ENCODE peak calls at places on chromosomes 7 and 10, in eight cellular contexts. One of them, this sample, is unnamed. For H3K9me3, the result is how much of the 10 kb centered on the place peaks cover.

GRCh38 chr7:46129831-46130230 is 208.8 kb upstream of the IGFBP3 start:
- DNase-seq in ovary: no peak
- DNase-seq in IMR-90: no peak
- DNase-seq in lung: no peak
- DNase-seq in osteoblast: no peak
- DNase-seq in A549: no peak
- DNase-seq in adrenal gland: no peak
- DNase-seq in aorta: no peak
- DNase-seq in this sample: no peak

GRCh38 chr7:73937014-73937413 is 76.1 kb downstream of the TMEM270 start:
- DNase-seq in ovary: no peak
- DNase-seq in IMR-90: peak
- DNase-seq in lung: no peak
- DNase-seq in osteoblast: no peak
- DNase-seq in A549: no peak
- DNase-seq in adrenal gland: no peak
- DNase-seq in aorta: no peak
- DNase-seq in this sample: no peak

GRCh38 chr10:113806503-113806902 is 47.4 kb downstream of the DCLRE1A start:
- DNase-seq in ovary: no peak
- DNase-seq in IMR-90: no peak
- DNase-seq in lung: no peak
- DNase-seq in osteoblast: no peak
- DNase-seq in A549: no peak
- DNase-seq in adrenal gland: no peak
- DNase-seq in aorta: no peak
- DNase-seq in this sample: no peak

GRCh38 chr7:3712841-3713240 is 411.8 kb downstream of the SDK1 start:
- DNase-seq in ovary: no peak
- DNase-seq in IMR-90: no peak
- DNase-seq in lung: no peak
- DNase-seq in osteoblast: no peak
- DNase-seq in A549: no peak
- DNase-seq in adrenal gland: no peak
- DNase-seq in aorta: no peak
- DNase-seq in this sample: no peak

GRCh38 chr10:89830623-89831022 is 129.2 kb downstream of the KIF20B start:
- DNase-seq in ovary: no peak
- DNase-seq in IMR-90: no peak
- DNase-seq in lung: no peak
- DNase-seq in osteoblast: no peak
- DNase-seq in A549: no peak
- DNase-seq in adrenal gland: no peak
- DNase-seq in aorta: no peak
- DNase-seq in this sample: no peak

GRCh38 chr10:69861251-69862240 is 59.8 kb downstream of the COL13A1 start:
- DNase-seq in ovary: no peak
- DNase-seq in IMR-90: peak
- DNase-seq in lung: no peak
- DNase-seq in osteoblast: no peak
- DNase-seq in A549: peak
- DNase-seq in adrenal gland: no peak
- DNase-seq in aorta: no peak
- DNase-seq in this sample: no peak

GRCh38 chr10:67098460-67098859 is 172.6 kb downstream of the LRRTM3 start:
- DNase-seq in ovary: no peak
- DNase-seq in IMR-90: no peak
- DNase-seq in lung: no peak
- DNase-seq in osteoblast: no peak
- DNase-seq in A549: no peak
- DNase-seq in adrenal gland: no peak
- DNase-seq in aorta: no peak
- DNase-seq in this sample: no peak

GRCh38 chr7:29539471-29539870 is 24.2 kb upstream of the PRR15 start:
- DNase-seq in ovary: no peak
- DNase-seq in IMR-90: no peak
- DNase-seq in lung: no peak
- DNase-seq in osteoblast: no peak
- DNase-seq in A549: no peak
- DNase-seq in adrenal gland: no peak
- DNase-seq in aorta: no peak
- DNase-seq in this sample: no peak

GRCh38 chr7:8590791-8591190 is 157.4 kb downstream of the NXPH1 start:
- DNase-seq in ovary: no peak
- DNase-seq in IMR-90: no peak
- DNase-seq in lung: no peak
- DNase-seq in osteoblast: no peak
- DNase-seq in A549: no peak
- DNase-seq in adrenal gland: no peak
- DNase-seq in aorta: no peak
- DNase-seq in this sample: no peak

GRCh38 chr7:28362812-28363211 is 49.5 kb upstream of the CREB5 start:
- DNase-seq in ovary: no peak
- DNase-seq in IMR-90: no peak
- DNase-seq in lung: no peak
- DNase-seq in osteoblast: no peak
- DNase-seq in A549: no peak
- DNase-seq in adrenal gland: no peak
- DNase-seq in aorta: no peak
- DNase-seq in this sample: no peak

GRCh38 chr10:21159669-21160068 is 262.6 kb upstream of the NEBL start:
- DNase-seq in ovary: no peak
- DNase-seq in IMR-90: no peak
- DNase-seq in lung: no peak
- DNase-seq in osteoblast: no peak
- DNase-seq in A549: no peak
- DNase-seq in adrenal gland: no peak
- DNase-seq in aorta: no peak
- DNase-seq in this sample: no peak

DNA sequence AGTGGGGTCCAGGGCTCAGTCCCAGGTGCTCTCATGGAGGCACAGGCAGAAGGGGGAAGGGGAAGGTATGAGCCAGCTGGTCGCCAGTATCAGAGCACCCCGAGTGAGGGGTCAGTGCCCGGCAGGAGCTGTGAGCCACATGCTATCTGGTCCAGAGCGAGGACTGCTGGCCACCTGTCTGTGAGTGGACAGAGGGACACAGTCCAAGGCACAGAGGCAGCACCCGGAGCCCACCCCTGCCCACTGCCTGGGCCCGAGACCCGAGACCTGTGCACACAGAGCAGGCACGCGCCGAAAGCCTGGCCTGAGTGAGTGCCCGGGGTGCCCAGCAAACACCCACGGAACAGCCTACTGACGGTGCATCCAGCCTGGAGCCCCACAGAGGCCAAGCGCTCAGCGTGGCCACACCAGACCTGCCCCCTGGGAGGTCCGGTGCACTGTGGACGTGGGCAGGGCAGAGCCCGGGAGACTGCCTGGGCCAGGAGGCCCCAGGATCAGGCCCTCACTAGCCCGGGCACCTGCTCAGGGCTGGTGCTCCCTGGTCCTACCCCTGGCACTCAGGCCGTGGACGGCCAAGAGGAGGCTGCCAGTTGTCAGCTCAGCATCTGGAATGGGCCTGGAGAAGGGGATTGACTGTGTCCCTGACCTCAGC is 29.4 kb downstream of the ADGRA1 start:
- DNase-seq in ovary: no peak
- DNase-seq in IMR-90: no peak
- DNase-seq in lung: no peak
- DNase-seq in osteoblast: no peak
- DNase-seq in A549: no peak
- DNase-seq in adrenal gland: no peak
- DNase-seq in aorta: no peak
- DNase-seq in this sample: no peak
- H3K9me3 ChIP-seq in ovary: under half
- H3K9me3 ChIP-seq in IMR-90: under half
- H3K9me3 ChIP-seq in lung: under half
- H3K9me3 ChIP-seq in osteoblast: under half
- H3K9me3 ChIP-seq in A549: under half
- H3K9me3 ChIP-seq in adrenal gland: under half
- H3K9me3 ChIP-seq in aorta: under half
- H3K9me3 ChIP-seq in this sample: under half

DNA sequence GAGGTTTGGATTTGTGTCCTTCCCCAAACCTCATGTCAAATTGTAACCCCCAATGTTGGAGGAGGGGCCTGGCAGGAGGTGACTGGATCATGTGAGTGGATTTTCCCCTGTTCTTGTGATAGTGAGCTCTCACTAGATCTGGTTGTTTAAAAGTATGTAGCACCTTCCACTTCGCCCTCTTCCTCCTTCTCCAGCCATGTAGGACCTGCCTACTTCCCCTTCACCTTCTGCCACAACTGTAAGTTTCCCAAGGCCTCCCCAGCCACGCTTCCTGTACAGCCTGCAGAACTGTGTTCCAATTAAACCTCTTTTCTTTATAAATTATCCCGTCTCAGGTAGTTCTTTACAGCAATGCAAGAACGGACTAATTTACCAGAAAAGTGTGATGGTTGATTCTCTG is 113.8 kb downstream of the FAM107B start:
- DNase-seq in ovary: no peak
- DNase-seq in IMR-90: no peak
- DNase-seq in lung: no peak
- DNase-seq in osteoblast: no peak
- DNase-seq in A549: no peak
- DNase-seq in adrenal gland: no peak
- DNase-seq in aorta: no peak
- DNase-seq in this sample: no peak
- H3K9me3 ChIP-seq in ovary: under half
- H3K9me3 ChIP-seq in IMR-90: under half
- H3K9me3 ChIP-seq in lung: under half
- H3K9me3 ChIP-seq in osteoblast: under half
- H3K9me3 ChIP-seq in A549: under half
- H3K9me3 ChIP-seq in adrenal gland: under half
- H3K9me3 ChIP-seq in aorta: under half
- H3K9me3 ChIP-seq in this sample: under half

GRCh38 chr7:25860206-25860881 is 291.7 kb upstream of the NFE2L3 start:
- DNase-seq in ovary: no peak
- DNase-seq in IMR-90: peak
- DNase-seq in lung: no peak
- DNase-seq in osteoblast: no peak
- DNase-seq in A549: no peak
- DNase-seq in adrenal gland: no peak
- DNase-seq in aorta: no peak
- DNase-seq in this sample: no peak

GRCh38 chr7:25860882-25861228 is 291.1 kb upstream of the NFE2L3 start:
- DNase-seq in ovary: no peak
- DNase-seq in IMR-90: no peak
- DNase-seq in lung: no peak
- DNase-seq in osteoblast: no peak
- DNase-seq in A549: no peak
- DNase-seq in adrenal gland: no peak
- DNase-seq in aorta: no peak
- DNase-seq in this sample: no peak

GRCh38 chr7:25858562-25859411 is 293.2 kb upstream of the NFE2L3 start:
- DNase-seq in ovary: no peak
- DNase-seq in IMR-90: no peak
- DNase-seq in lung: no peak
- DNase-seq in osteoblast: no peak
- DNase-seq in A549: no peak
- DNase-seq in adrenal gland: no peak
- DNase-seq in aorta: no peak
- DNase-seq in this sample: no peak

GRCh38 chr7:25859412-25859704 is 292.6 kb upstream of the NFE2L3 start:
- DNase-seq in ovary: no peak
- DNase-seq in IMR-90: no peak
- DNase-seq in lung: no peak
- DNase-seq in osteoblast: no peak
- DNase-seq in A549: no peak
- DNase-seq in adrenal gland: no peak
- DNase-seq in aorta: no peak
- DNase-seq in this sample: no peak

GRCh38 chr7:25859732-25860131 is 292.3 kb upstream of the NFE2L3 start:
- DNase-seq in ovary: no peak
- DNase-seq in IMR-90: no peak
- DNase-seq in lung: no peak
- DNase-seq in osteoblast: no peak
- DNase-seq in A549: no peak
- DNase-seq in adrenal gland: no peak
- DNase-seq in aorta: no peak
- DNase-seq in this sample: no peak
- H3K9me3 ChIP-seq in ovary: under half
- H3K9me3 ChIP-seq in IMR-90: under half
- H3K9me3 ChIP-seq in lung: under half
- H3K9me3 ChIP-seq in osteoblast: under half
- H3K9me3 ChIP-seq in A549: under half
- H3K9me3 ChIP-seq in adrenal gland: under half
- H3K9me3 ChIP-seq in aorta: under half
- H3K9me3 ChIP-seq in this sample: under half

DNA sequence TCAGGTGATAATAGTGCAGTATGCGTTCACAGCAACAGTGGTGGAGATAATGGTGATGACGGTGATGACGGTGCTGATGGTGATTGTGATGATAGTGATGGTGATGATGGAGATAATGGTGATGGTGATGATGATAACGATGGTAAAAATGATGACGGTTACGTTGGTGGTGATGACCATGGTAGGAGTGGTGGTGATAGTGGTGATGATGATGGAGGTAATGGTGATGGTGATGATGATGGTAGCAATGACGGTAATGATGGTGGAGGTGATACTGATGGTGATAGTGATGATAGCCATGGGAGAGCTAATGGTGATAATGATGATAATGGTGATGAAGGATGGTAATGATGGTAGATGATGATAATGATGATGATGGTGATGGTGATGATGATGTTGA is 45.0 kb downstream of the FAM20C start:
- DNase-seq in ovary: no peak
- DNase-seq in IMR-90: no peak
- DNase-seq in lung: no peak
- DNase-seq in osteoblast: no peak
- DNase-seq in A549: no peak
- DNase-seq in adrenal gland: no peak
- DNase-seq in aorta: no peak
- DNase-seq in this sample: no peak
- H3K9me3 ChIP-seq in ovary: under half
- H3K9me3 ChIP-seq in IMR-90: under half
- H3K9me3 ChIP-seq in lung: under half
- H3K9me3 ChIP-seq in osteoblast: under half
- H3K9me3 ChIP-seq in A549: under half
- H3K9me3 ChIP-seq in adrenal gland: under half
- H3K9me3 ChIP-seq in aorta: under half
- H3K9me3 ChIP-seq in this sample: under half

DNA sequence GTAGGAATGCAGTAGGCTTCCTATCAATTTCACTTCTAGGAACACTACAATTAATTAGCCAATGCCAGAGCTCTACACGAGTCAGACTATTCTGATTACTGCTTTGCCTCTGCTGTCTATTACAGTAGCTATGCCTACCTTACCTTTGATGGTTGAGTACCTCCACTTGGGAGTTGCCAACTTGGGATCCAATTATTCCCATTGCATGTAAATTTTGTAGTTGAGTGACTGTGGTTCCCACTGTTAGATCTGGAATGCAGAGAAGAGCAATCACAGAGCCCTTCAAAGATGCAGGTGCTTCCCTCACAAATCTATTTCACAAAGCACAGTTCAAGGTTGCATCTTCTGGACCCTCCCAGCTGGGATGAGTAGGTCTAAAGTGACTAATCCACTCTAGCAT is 62.9 kb upstream of the AASS start:
- DNase-seq in ovary: no peak
- DNase-seq in IMR-90: no peak
- DNase-seq in lung: no peak
- DNase-seq in osteoblast: no peak
- DNase-seq in A549: no peak
- DNase-seq in adrenal gland: no peak
- DNase-seq in aorta: no peak
- DNase-seq in this sample: no peak
- H3K9me3 ChIP-seq in ovary: under half
- H3K9me3 ChIP-seq in IMR-90: under half
- H3K9me3 ChIP-seq in lung: under half
- H3K9me3 ChIP-seq in osteoblast: under half
- H3K9me3 ChIP-seq in A549: under half
- H3K9me3 ChIP-seq in adrenal gland: under half
- H3K9me3 ChIP-seq in aorta: under half
- H3K9me3 ChIP-seq in this sample: under half

GRCh38 chr10:131080571-131080970 is 230.9 kb downstream of the TCERG1L start:
- DNase-seq in ovary: no peak
- DNase-seq in IMR-90: no peak
- DNase-seq in lung: no peak
- DNase-seq in osteoblast: no peak
- DNase-seq in A549: no peak
- DNase-seq in adrenal gland: no peak
- DNase-seq in aorta: no peak
- DNase-seq in this sample: no peak
- H3K9me3 ChIP-seq in ovary: under half
- H3K9me3 ChIP-seq in IMR-90: half or more
- H3K9me3 ChIP-seq in lung: under half
- H3K9me3 ChIP-seq in osteoblast: under half
- H3K9me3 ChIP-seq in A549: under half
- H3K9me3 ChIP-seq in adrenal gland: under half
- H3K9me3 ChIP-seq in aorta: under half
- H3K9me3 ChIP-seq in this sample: under half

This sample was measured in T-helper 17 cell.